ENCODE peak calls at places on chromosomes 13 and 19, in eight cellular contexts. W is substantia nigra, A is HCT116, Y is T follicular helper cell, S is AG09319, Q is globus pallidus, E is NCI-H2081, H is T-helper 17 cell. G is an unnamed sample.
A peak's percentile ranks its signal among the peaks of the same experiment; 100 is the strongest.

GRCh38 chr13:40344270-40345148 is 321.9 kb downstream of the FOXO1 start:
- DNase-seq in W (no peak), Q (no peak), E (no peak), A (no peak), H (no peak), S (no peak), Y (no peak), G (no peak)

GRCh38 chr19:46825731-46826055 is 25.0 kb downstream of the AP2S1 start:
- DNase-seq in Q (no peak), H (no peak), W (no peak), A (no peak), Y (no peak), E (no peak), S (no peak), G (no peak)

GRCh38 chr19:30224689-30225606 is 147.2 kb upstream of the ZNF536 start:
- DNase-seq in H (no peak), Q (peak; percentile 68), Y (no peak), S (no peak), A (no peak), W (peak; percentile 49), E (no peak), G (no peak)

GRCh38 chr13:31870511-31870910 is 131.2 kb downstream of the RXFP2 start:
- DNase-seq in W (no peak), Q (no peak), H (no peak), E (no peak), Y (no peak), S (no peak), A (no peak), G (no peak)

GRCh38 chr19:14318873-14319272 is 62.4 kb upstream of the ADGRE5 start:
- DNase-seq in H (no peak), E (no peak), W (no peak), Y (no peak), Q (no peak), S (no peak), A (no peak), G (no peak)

GRCh38 chr13:89869312-89869711 is 1478.2 kb upstream of the MIR17HG start:
- DNase-seq in Q (no peak), A (no peak), Y (no peak), W (no peak), E (no peak), H (no peak), S (no peak), G (no peak)

GRCh38 chr19:33628921-33629825 is 7.4 kb downstream of the CHST8 start:
- DNase-seq in Y (no peak), E (no peak), Q (no peak), A (no peak), S (no peak), H (no peak), W (peak; percentile 78), G (no peak)

GRCh38 chr13:71858647-71859046 is 8.4 kb downstream of the DACH1 start:
- DNase-seq in Y (no peak), E (no peak), A (no peak), Q (no peak), H (no peak), S (no peak), W (no peak), G (no peak)

GRCh38 chr19:6248856-6249255 is 30.9 kb downstream of the MLLT1 start:
- DNase-seq in H (no peak), W (no peak), S (no peak), A (no peak), Y (no peak), E (no peak), Q (no peak), G (no peak)

GRCh38 chr19:3822683-3823344 is 36.6 kb upstream of the MATK start:
- DNase-seq in E (no peak), A (no peak), H (no peak), Y (no peak), S (no peak), Q (no peak), W (no peak), G (no peak)

GRCh38 chr13:113520571-113520970 is 30.1 kb upstream of the DCUN1D2 start:
- DNase-seq in H (no peak), A (no peak), W (no peak), Y (no peak), Q (no peak), S (no peak), E (no peak), G (no peak)

GRCh38 chr13:44350775-44351504 is 22.7 kb upstream of the SERP2 start:
- DNase-seq in W (no peak), Q (no peak), S (no peak), Y (no peak), H (no peak), E (peak; percentile 62), A (no peak), G (no peak)

GRCh38 chr19:1468274-1469199 is 10.5 kb downstream of the C19orf25 start:
- DNase-seq in A (no peak), E (no peak), H (no peak), Q (no peak), S (no peak), W (no peak), Y (no peak), G (no peak)

GRCh38 chr13:75798353-75799245 is 162.5 kb downstream of the LMO7 start:
- DNase-seq in W (no peak), Q (no peak), E (no peak), S (no peak), H (no peak), A (peak; percentile 39), Y (no peak), G (no peak)

GRCh38 chr19:2426661-2427322 is 594 bp downstream of the TIMM13 start:
- DNase-seq in Q (no peak), S (no peak), Y (no peak), E (peak; percentile 39), W (peak; percentile 59), A (peak; percentile 16), H (no peak), G (peak; percentile 24)

GRCh38 chr19:47350599-47350998 is 1.5 kb downstream of the DHX34 start:
- DNase-seq in S (no peak), W (no peak), H (no peak), Y (no peak), E (no peak), Q (no peak), A (no peak), G (no peak)

GRCh38 chr19:56946164-56946563 is 105.6 kb upstream of the PEG3 start:
- DNase-seq in E (no peak), Q (no peak), S (no peak), W (no peak), Y (no peak), A (no peak), H (no peak), G (peak; percentile 65)

GRCh38 chr19:677601-678380 is 1.6 kb downstream of the FSTL3 start:
- DNase-seq in A (no peak), Q (no peak), S (no peak), W (no peak), Y (no peak), E (peak; percentile 8), H (no peak), G (no peak)

GRCh38 chr13:44146162-44146561 is 227.5 kb upstream of the SERP2 start:
- DNase-seq in W (no peak), E (no peak), A (no peak), Q (no peak), Y (no peak), S (no peak), H (no peak), G (no peak)

GRCh38 chr19:58460039-58460438 is 6.8 kb upstream of the ZNF324 start:
- DNase-seq in E (no peak), H (no peak), Q (no peak), S (no peak), W (no peak), A (no peak), Y (no peak), G (no peak)

GRCh38 chr19:39124136-39124764 is 1.3 kb upstream of the PAK4 start:
- DNase-seq in Q (no peak), H (no peak), E (no peak), A (no peak), Y (no peak), S (no peak), W (no peak), G (no peak)

GRCh38 chr19:18844806-18845329 is 13.1 kb downstream of the UPF1 start:
- DNase-seq in Y (no peak), E (no peak), H (no peak), W (no peak), A (no peak), Q (no peak), S (no peak), G (no peak)

GRCh38 chr13:26616126-26616525 is 58.6 kb downstream of the WASF3 start:
- DNase-seq in Y (no peak), W (no peak), E (no peak), S (no peak), H (no peak), Q (no peak), A (no peak), G (no peak)

GRCh38 chr13:91863699-91864098 is 465.3 kb downstream of the GPC5 start:
- DNase-seq in Y (no peak), Q (no peak), A (no peak), W (no peak), H (no peak), S (no peak), E (no peak), G (no peak)

GRCh38 chr13:109348514-109349340 is 437.7 kb downstream of the IRS2 start:
- DNase-seq in E (no peak), W (no peak), Q (no peak), A (no peak), H (no peak), Y (no peak), S (no peak), G (no peak)

GRCh38 chr13:100440756-100441421 is 147.7 kb downstream of the GGACT start:
- DNase-seq in Q (no peak), S (no peak), Y (no peak), A (no peak), W (no peak), H (no peak), E (no peak), G (no peak)

GRCh38 chr19:16465239-16465638 is 6.5 kb downstream of the EPS15L1 start:
- DNase-seq in W (no peak), Q (no peak), S (no peak), H (no peak), E (no peak), Y (no peak), A (no peak), G (no peak)

GRCh38 chr19:38358071-38358470 is 16.3 kb upstream of the PSMD8 start:
- DNase-seq in E (no peak), A (no peak), Y (no peak), S (no peak), Q (no peak), H (no peak), W (no peak), G (no peak)

GRCh38 chr19:51026554-51026831 is at the start of gene KLK11:
- DNase-seq in H (no peak), Q (no peak), S (no peak), W (no peak), A (no peak), E (no peak), Y (no peak), G (no peak)

GRCh38 chr19:38639679-38640078 is 7.8 kb upstream of the ACTN4 start:
- DNase-seq in Y (no peak), E (no peak), S (no peak), W (no peak), A (no peak), H (no peak), Q (no peak), G (no peak)